ENCODE peak calls at places on chromosome 4, in seven cellular contexts. L is fibroblast of lung; V is naive thymus-derived CD4-positive, alpha-beta T cell; D is K562; I is cardiac muscle cell; J is neuronal stem cell; Y is heart right ventricle. S is an unnamed sample.
A peak's percentile ranks its signal among the peaks of the same experiment; 100 is the strongest.

GRCh38 chr4:140020457-140021361 is 133.3 kb downstream of the MAML3 start:
- DNase-seq in L (no peak), V (no peak), D (no peak), I (no peak), J (no peak), Y (no peak), S (no peak)

GRCh38 chr4:12881945-12882589 is 602.1 kb downstream of the RAB28 start:
- DNase-seq in L (no peak), V (no peak), D (no peak), I (no peak), J (no peak), Y (no peak), S (no peak)

GRCh38 chr4:101306225-101306624 is 41.1 kb downstream of the PPP3CA start:
- DNase-seq in L (no peak), V (no peak), D (no peak), I (no peak), J (no peak), Y (no peak), S (no peak)

GRCh38 chr4:101981756-101982155 is 191.2 kb downstream of the BANK1 start:
- DNase-seq in L (no peak), V (no peak), D (no peak), I (no peak), J (no peak), Y (no peak), S (no peak)

GRCh38 chr4:83490876-83491450 is 6.1 kb upstream of the ABRAXAS1 start:
- DNase-seq in L (peak; percentile 37), V (peak; percentile 45), D (peak; percentile 72), I (peak; percentile 48), J (no peak), Y (no peak), S (no peak)

GRCh38 chr4:163679189-163679588 is 184.7 kb downstream of the TMA16 start:
- DNase-seq in L (peak; percentile 46), V (no peak), D (no peak), I (no peak), J (no peak), Y (no peak), S (no peak)

GRCh38 chr4:83219344-83219990 is 65.1 kb downstream of the COQ2 start:
- DNase-seq in L (no peak), V (peak; percentile 62), D (no peak), I (no peak), J (no peak), Y (no peak), S (no peak)

GRCh38 chr4:86220137-86220536 is 139.7 kb downstream of the MAPK10 start:
- DNase-seq in L (peak; percentile 93), V (no peak), D (no peak), I (peak; percentile 68), J (no peak), Y (no peak), S (peak; percentile 27)

GRCh38 chr4:140098481-140099132 is 55.4 kb downstream of the MAML3 start:
- DNase-seq in L (peak; percentile 79), V (no peak), D (no peak), I (peak; percentile 85), J (no peak), Y (no peak), S (no peak)

GRCh38 chr4:128812360-128812958 is 3.0 kb downstream of the JADE1 start:
- DNase-seq in L (peak; percentile 71), V (peak; percentile 56), D (no peak), I (peak; percentile 75), J (peak; percentile 82), Y (no peak), S (no peak)

GRCh38 chr4:74110670-74111069 is 11.7 kb upstream of the CXCL2 start:
- DNase-seq in L (no peak), V (no peak), D (no peak), I (no peak), J (no peak), Y (no peak), S (no peak)

GRCh38 chr4:185682236-185682635 is 129.8 kb downstream of the SORBS2 start:
- DNase-seq in L (no peak), V (no peak), D (no peak), I (peak; percentile 9), J (no peak), Y (no peak), S (peak; percentile 64)

GRCh38 chr4:2304321-2304876 is 42.5 kb upstream of the MXD4 start:
- DNase-seq in L (no peak), V (no peak), D (no peak), I (no peak), J (no peak), Y (no peak), S (no peak)

GRCh38 chr4:3747582-3747906 is 18.6 kb upstream of the ADRA2C start:
- DNase-seq in L (no peak), V (no peak), D (peak; percentile 47), I (peak; percentile 4), J (no peak), Y (no peak), S (no peak)

GRCh38 chr4:91448668-91449330 is 855.0 kb upstream of the GRID2 start:
- DNase-seq in L (peak; percentile 2), V (no peak), D (no peak), I (peak; percentile 70), J (no peak), Y (no peak), S (peak; percentile 22)

GRCh38 chr4:34323549-34324325 is 1920.6 kb downstream of the ARAP2 start:
- DNase-seq in L (peak; percentile 26), V (no peak), D (no peak), I (peak; percentile 67), J (no peak), Y (no peak), S (peak; percentile 2)

GRCh38 chr4:171765514-171765913 is 47.7 kb upstream of the GALNTL6 start:
- DNase-seq in L (no peak), V (no peak), D (no peak), I (no peak), J (no peak), Y (no peak), S (no peak)

GRCh38 chr4:153676984-153677383 is 7.1 kb upstream of the TLR2 start:
- DNase-seq in L (peak; percentile 75), V (no peak), D (no peak), I (peak; percentile 79), J (no peak), Y (no peak), S (peak; percentile 74)

GRCh38 chr4:141565379-141566089 is 70.8 kb upstream of the IL15 start:
- DNase-seq in L (no peak), V (no peak), D (no peak), I (no peak), J (no peak), Y (no peak), S (no peak)

GRCh38 chr4:53776141-53776540 is 184.9 kb upstream of the LNX1 start:
- DNase-seq in L (no peak), V (no peak), D (no peak), I (no peak), J (no peak), Y (no peak), S (no peak)
- H3K4me3 ChIP-seq in L (no peak overlapping the region), V (no peak overlapping the region), D (no peak overlapping the region), I (no peak overlapping the region), J (no peak overlapping the region), Y (no peak overlapping the region), S (no peak overlapping the region)

GRCh38 chr4:98447648-98448047 is 186.5 kb downstream of the RAP1GDS1 start:
- DNase-seq in L (no peak), V (no peak), D (no peak), I (peak; percentile 10), J (no peak), Y (no peak), S (no peak)
- H3K4me3 ChIP-seq in L (no peak overlapping the region), V (no peak overlapping the region), D (no peak overlapping the region), I (no peak overlapping the region), J (no peak overlapping the region), Y (no peak overlapping the region), S (no peak overlapping the region)

GRCh38 chr4:120864969-120865368 is 57.6 kb downstream of the PRDM5 start:
- DNase-seq in L (no peak), V (no peak), D (no peak), I (no peak), J (no peak), Y (no peak), S (no peak)
- H3K4me3 ChIP-seq in L (no peak overlapping the region), V (no peak overlapping the region), D (no peak overlapping the region), I (no peak overlapping the region), J (no peak overlapping the region), Y (no peak overlapping the region), S (no peak overlapping the region)

DNA sequence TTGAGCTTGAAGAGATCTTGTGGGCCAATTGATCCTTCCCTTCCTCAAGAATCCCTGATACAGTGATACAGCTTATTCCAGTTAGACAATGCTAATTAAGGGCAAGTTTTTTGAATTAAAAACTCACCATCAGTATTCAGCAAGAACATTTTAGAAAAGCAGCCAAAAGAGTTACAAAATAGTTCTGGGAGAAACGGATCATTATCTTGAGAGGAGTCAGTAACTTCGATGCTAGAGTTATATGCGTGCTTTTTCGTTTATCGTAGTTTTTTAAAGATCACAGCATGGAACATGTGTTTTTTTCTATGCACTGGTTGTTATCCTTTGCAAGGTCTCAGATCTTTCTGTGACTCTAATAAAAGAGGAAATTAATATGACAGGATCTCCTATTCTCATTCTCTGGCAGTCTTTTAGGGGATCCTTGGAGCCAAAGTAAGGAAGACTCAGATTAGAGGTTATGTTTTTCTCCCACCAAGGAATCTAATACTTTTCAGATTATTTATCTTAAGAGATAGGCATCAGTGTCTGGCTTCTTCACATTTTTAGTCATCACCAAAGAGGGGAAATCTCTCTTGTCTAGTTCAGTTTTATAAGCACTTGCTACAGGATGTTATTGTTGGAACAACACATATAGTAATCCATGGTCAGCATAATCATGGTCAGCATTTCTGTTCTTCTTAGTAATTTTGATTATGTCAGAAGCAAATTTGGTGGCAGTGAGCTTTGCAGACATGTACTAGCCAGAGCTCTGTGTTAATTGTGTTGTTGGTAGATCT is 109.7 kb downstream of the PDLIM5 start:
- DNase-seq in L (peak; percentile 61), V (no peak), D (no peak), I (peak; percentile 64), J (no peak), Y (no peak), S (no peak)
- H3K4me3 ChIP-seq in L (no peak overlapping the region), V (no peak overlapping the region), D (no peak overlapping the region), I (no peak overlapping the region), J (no peak overlapping the region), Y (no peak overlapping the region), S (no peak overlapping the region)

DNA sequence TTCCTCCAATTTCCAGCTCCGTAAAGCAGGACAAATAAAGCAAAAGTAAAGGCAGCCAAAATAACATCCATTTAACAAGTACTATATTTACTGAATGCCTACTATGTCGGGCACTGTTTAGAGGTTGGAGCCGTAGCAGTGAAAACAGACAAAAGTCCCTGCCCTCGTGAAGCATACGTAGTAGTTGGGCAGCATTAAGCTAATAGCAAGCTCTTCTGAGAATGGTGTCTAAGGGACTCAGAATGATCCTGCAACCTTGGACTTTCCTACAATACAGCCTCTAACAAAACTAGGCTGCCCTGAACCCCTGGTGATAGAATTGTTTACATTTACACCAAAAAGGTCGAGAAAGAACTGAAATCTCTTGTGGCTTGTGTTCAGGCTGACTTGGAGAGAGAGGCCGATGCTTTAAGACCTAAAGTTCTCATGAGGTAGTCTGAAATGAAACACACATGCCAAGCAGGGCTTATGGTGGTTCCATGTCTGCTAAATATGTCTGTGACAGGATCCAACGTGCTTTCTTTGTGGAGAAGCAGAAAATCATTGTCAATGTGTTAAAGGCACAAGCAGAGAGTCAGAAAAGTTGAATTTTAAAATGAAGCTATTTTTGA is 876 bp upstream of the PDGFC start:
- DNase-seq in L (no peak), V (no peak), D (no peak), I (no peak), J (no peak), Y (no peak), S (no peak)
- H3K4me3 ChIP-seq in L (peak overlapping the region; percentile 99), V (no peak overlapping the region), D (no peak overlapping the region), I (peak overlapping the region; percentile 71), J (peak overlapping the region; percentile 57), Y (peak overlapping the region; percentile 52), S (peak overlapping the region; percentile 83)

S was measured in skeletal muscle cell.